ENCODE peak calls at places on chromosomes 16 and 17, in ten cellular contexts. X, W, U, Y, Z, J, A, L, I and E are unnamed samples. For H3K4me1, the result is how much of the 10 kb centered on the place peaks cover.

GRCh38 chr16:15650698-15651161 is 685 bp downstream of the NDE1 start:
- DNase-seq in X (peak), W (no peak), U (peak), Y (peak), Z (no peak), J (no peak), A (no peak), L (peak), I (peak), E (peak)

GRCh38 chr17:50477976-50478375 is 684 bp upstream of the RSAD1 start:
- DNase-seq in X (no peak), W (no peak), U (no peak), Y (no peak), Z (no peak), J (no peak), A (no peak), L (no peak), I (no peak), E (no peak)

GRCh38 chr17:33968350-33969044 is 286.6 kb upstream of the CCL2 start:
- DNase-seq in X (no peak), W (no peak), U (no peak), Y (peak), Z (no peak), J (no peak), A (no peak), L (peak), I (peak), E (no peak)

GRCh38 chr17:81734405-81735055 is 22.4 kb downstream of the SLC25A10 start:
- DNase-seq in X (no peak), W (no peak), U (no peak), Y (no peak), Z (no peak), J (no peak), A (no peak), L (no peak), I (no peak), E (no peak)

GRCh38 chr17:28570716-28571254 is 539 bp downstream of the PIGS start:
- DNase-seq in X (peak), W (peak), U (no peak), Y (peak), Z (no peak), J (peak), A (no peak), L (peak), I (peak), E (no peak)

GRCh38 chr16:66900721-66901441 is 17.8 kb downstream of the CDH16 start:
- DNase-seq in X (no peak), W (no peak), U (no peak), Y (no peak), Z (no peak), J (no peak), A (no peak), L (no peak), I (no peak), E (no peak)

GRCh38 chr16:12086861-12087260 is 110.3 kb downstream of the SNX29 start:
- DNase-seq in X (no peak), W (no peak), U (no peak), Y (no peak), Z (no peak), J (no peak), A (no peak), L (no peak), I (no peak), E (no peak)

GRCh38 chr17:68400404-68400735 is 56.9 kb downstream of the WIPI1 start:
- DNase-seq in X (no peak), W (no peak), U (no peak), Y (no peak), Z (no peak), J (no peak), A (peak), L (no peak), I (no peak), E (no peak)

GRCh38 chr16:78689536-78689935 is 590.1 kb downstream of the WWOX start:
- DNase-seq in X (no peak), W (no peak), U (no peak), Y (no peak), Z (no peak), J (no peak), A (no peak), L (no peak), I (no peak), E (no peak)

GRCh38 chr17:3656755-3657587 is 11.4 kb downstream of the TAX1BP3 start:
- DNase-seq in X (no peak), W (no peak), U (no peak), Y (no peak), Z (no peak), J (no peak), A (no peak), L (no peak), I (no peak), E (no peak)

GRCh38 chr17:82600731-82601446 is 47.4 kb downstream of the WDR45B start:
- DNase-seq in X (no peak), W (no peak), U (no peak), Y (no peak), Z (no peak), J (no peak), A (no peak), L (no peak), I (no peak), E (no peak)

GRCh38 chr16:81752225-81752875 is 26.7 kb upstream of the PLCG2 start:
- DNase-seq in X (no peak), W (no peak), U (no peak), Y (peak), Z (no peak), J (no peak), A (peak), L (peak), I (peak), E (no peak)

GRCh38 chr16:80804061-80804450 is 342 bp downstream of the CDYL2 start:
- DNase-seq in X (peak), W (no peak), U (peak), Y (peak), Z (no peak), J (peak), A (peak), L (peak), I (no peak), E (peak)

GRCh38 chr17:8822401-8823035 is 23.4 kb upstream of the MFSD6L start:
- DNase-seq in X (no peak), W (peak), U (no peak), Y (no peak), Z (no peak), J (no peak), A (peak), L (no peak), I (no peak), E (no peak)

GRCh38 chr17:17935321-17936271 is 36.6 kb downstream of the TOM1L2 start:
- DNase-seq in X (no peak), W (no peak), U (peak), Y (no peak), Z (no peak), J (peak), A (no peak), L (peak), I (peak), E (no peak)

GRCh38 chr17:47733047-47733413 is at the start of gene TBX21:
- DNase-seq in X (peak), W (peak), U (no peak), Y (peak), Z (no peak), J (peak), A (peak), L (peak), I (peak), E (peak)

GRCh38 chr16:77955127-77955526 is 67.2 kb upstream of the CLEC3A start:
- DNase-seq in X (no peak), W (no peak), U (no peak), Y (no peak), Z (no peak), J (no peak), A (no peak), L (peak), I (no peak), E (no peak)

GRCh38 chr16:54174201-54174600 is 112.4 kb downstream of the IRX3 start:
- DNase-seq in X (no peak), W (no peak), U (no peak), Y (no peak), Z (no peak), J (no peak), A (no peak), L (no peak), I (peak), E (no peak)

GRCh38 chr17:64332502-64332901 is 58.2 kb downstream of the PECAM1 start:
- DNase-seq in X (no peak), W (no peak), U (no peak), Y (no peak), Z (no peak), J (no peak), A (no peak), L (no peak), I (no peak), E (no peak)

GRCh38 chr17:64329571-64329970 is 61.1 kb downstream of the PECAM1 start:
- DNase-seq in X (no peak), W (no peak), U (no peak), Y (no peak), Z (no peak), J (no peak), A (no peak), L (no peak), I (no peak), E (no peak)

GRCh38 chr17:64328875-64329405 is 61.7 kb downstream of the PECAM1 start:
- DNase-seq in X (no peak), W (no peak), U (no peak), Y (no peak), Z (no peak), J (no peak), A (no peak), L (no peak), I (no peak), E (no peak)

GRCh38 chr17:64331946-64332493 is 58.6 kb downstream of the PECAM1 start:
- DNase-seq in X (no peak), W (no peak), U (peak), Y (no peak), Z (no peak), J (peak), A (peak), L (peak), I (no peak), E (no peak)

GRCh38 chr17:64331366-64331765 is 59.3 kb downstream of the PECAM1 start:
- DNase-seq in X (no peak), W (no peak), U (no peak), Y (no peak), Z (no peak), J (no peak), A (no peak), L (no peak), I (no peak), E (no peak)
- H3K4me1 ChIP-seq in X (under half), W (under half), U (under half), Y (under half), Z (under half), J (half or more), A (half or more), L (under half), I (under half), E (under half)

GRCh38 chr16:56852968-56853367 is 12.0 kb upstream of the SLC12A3 start:
- DNase-seq in X (no peak), W (no peak), U (no peak), Y (no peak), Z (no peak), J (no peak), A (no peak), L (no peak), I (no peak), E (no peak)

GRCh38 chr16:56849690-56850680 is 15.0 kb upstream of the SLC12A3 start:
- DNase-seq in X (no peak), W (no peak), U (peak), Y (no peak), Z (no peak), J (peak), A (no peak), L (no peak), I (no peak), E (no peak)

GRCh38 chr16:56852401-56852730 is 12.6 kb upstream of the SLC12A3 start:
- DNase-seq in X (no peak), W (no peak), U (no peak), Y (peak), Z (no peak), J (no peak), A (no peak), L (no peak), I (no peak), E (no peak)

GRCh38 chr16:56848955-56849689 is 15.9 kb upstream of the SLC12A3 start:
- DNase-seq in X (no peak), W (no peak), U (peak), Y (peak), Z (no peak), J (peak), A (no peak), L (no peak), I (peak), E (peak)

GRCh38 chr16:56851671-56852400 is 13.2 kb upstream of the SLC12A3 start:
- DNase-seq in X (no peak), W (no peak), U (peak), Y (peak), Z (no peak), J (peak), A (no peak), L (peak), I (peak), E (no peak)
- H3K27ac ChIP-seq in X (no peak), W (no peak), U (no peak), Y (no peak), Z (no peak), J (peak), A (no peak), L (no peak), I (no peak), E (no peak)

DNA sequence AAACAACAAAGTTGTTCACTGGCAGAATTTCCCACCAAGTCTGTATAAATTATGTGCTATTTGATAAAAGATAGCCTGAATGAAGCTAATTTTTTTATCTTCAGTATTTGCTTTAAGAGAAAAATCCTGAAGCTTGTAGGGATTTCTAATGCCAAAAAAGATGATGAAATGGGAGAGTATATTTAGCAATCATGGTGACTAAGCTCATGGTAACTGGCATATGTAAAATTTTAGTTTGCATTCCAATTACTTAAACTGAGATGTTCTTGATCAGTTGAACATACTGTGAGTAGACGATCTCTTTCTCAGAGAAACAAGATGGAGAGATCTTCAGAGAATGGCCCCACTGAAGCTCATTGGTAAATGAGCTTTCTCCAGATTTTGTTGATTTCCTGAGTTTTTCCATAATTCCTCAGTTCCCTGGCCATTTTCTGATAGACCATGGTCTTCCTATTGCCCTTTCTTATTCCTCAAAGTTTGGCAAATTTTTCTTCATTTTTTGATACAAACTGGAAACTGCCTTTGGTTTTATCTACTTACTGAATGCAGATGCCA is 68.5 kb upstream of the ALOX12 start:
- DNase-seq in X (no peak), W (no peak), U (peak), Y (no peak), Z (no peak), J (no peak), A (no peak), L (no peak), I (no peak), E (no peak)
- H3K4me3 ChIP-seq in X (no peak), W (no peak), U (no peak), Y (no peak), Z (no peak), J (no peak), A (no peak), L (no peak), I (no peak), E (no peak)

GRCh38 chr16:14384745-14385144 is 245.3 kb downstream of the PARN start:
- DNase-seq in X (no peak), W (no peak), U (no peak), Y (no peak), Z (no peak), J (no peak), A (no peak), L (no peak), I (no peak), E (no peak)
- H3K4me1 ChIP-seq in X (under half), W (under half), U (under half), Y (under half), Z (under half), J (under half), A (under half), L (under half), I (under half), E (under half)

GRCh38 chr16:74774223-74775139 is at the start of gene FA2H:
- DNase-seq in X (peak), W (peak), U (peak), Y (peak), Z (no peak), J (peak), A (peak), L (peak), I (peak), E (peak)
- H3K27ac ChIP-seq in X (no peak), W (peak), U (no peak), Y (no peak), Z (no peak), J (no peak), A (no peak), L (no peak), I (no peak), E (no peak)

GRCh38 chr17:21459536-21459935 is 83.4 kb downstream of the KCNJ12 start:
- DNase-seq in X (no peak), W (no peak), U (no peak), Y (no peak), Z (no peak), J (no peak), A (no peak), L (no peak), I (no peak), E (no peak)

GRCh38 chr17:21457051-21458026 is 81.2 kb downstream of the KCNJ12 start:
- DNase-seq in X (peak), W (peak), U (peak), Y (peak), Z (peak), J (peak), A (peak), L (peak), I (peak), E (peak)

GRCh38 chr17:21455761-21456160 is 79.6 kb downstream of the KCNJ12 start:
- DNase-seq in X (no peak), W (no peak), U (no peak), Y (no peak), Z (no peak), J (no peak), A (no peak), L (no peak), I (no peak), E (no peak)

GRCh38 chr17:21460358-21460757 is 84.2 kb downstream of the KCNJ12 start:
- DNase-seq in X (no peak), W (no peak), U (peak), Y (no peak), Z (no peak), J (no peak), A (no peak), L (no peak), I (no peak), E (no peak)

GRCh38 chr17:21458036-21458435 is 81.9 kb downstream of the KCNJ12 start:
- DNase-seq in X (no peak), W (no peak), U (peak), Y (no peak), Z (peak), J (no peak), A (no peak), L (peak), I (no peak), E (no peak)
- H3K4me3 ChIP-seq in X (no peak), W (no peak), U (no peak), Y (no peak), Z (no peak), J (no peak), A (no peak), L (no peak), I (no peak), E (no peak)

GRCh38 chr16:8964462-8964861 is 756 bp upstream of the USP7 start:
- DNase-seq in X (no peak), W (no peak), U (no peak), Y (no peak), Z (no peak), J (no peak), A (no peak), L (no peak), I (no peak), E (no peak)

GRCh38 chr16:8963010-8963824 is 489 bp downstream of the USP7 start:
- DNase-seq in X (peak), W (no peak), U (no peak), Y (peak), Z (no peak), J (no peak), A (no peak), L (no peak), I (peak), E (no peak)

GRCh38 chr16:8962393-8963009 is 1.2 kb downstream of the USP7 start:
- DNase-seq in X (peak), W (no peak), U (no peak), Y (peak), Z (no peak), J (no peak), A (peak), L (peak), I (no peak), E (no peak)

GRCh38 chr16:8961811-8962390 is 1.8 kb downstream of the USP7 start:
- DNase-seq in X (no peak), W (no peak), U (no peak), Y (peak), Z (no peak), J (peak), A (no peak), L (no peak), I (no peak), E (no peak)

DNA sequence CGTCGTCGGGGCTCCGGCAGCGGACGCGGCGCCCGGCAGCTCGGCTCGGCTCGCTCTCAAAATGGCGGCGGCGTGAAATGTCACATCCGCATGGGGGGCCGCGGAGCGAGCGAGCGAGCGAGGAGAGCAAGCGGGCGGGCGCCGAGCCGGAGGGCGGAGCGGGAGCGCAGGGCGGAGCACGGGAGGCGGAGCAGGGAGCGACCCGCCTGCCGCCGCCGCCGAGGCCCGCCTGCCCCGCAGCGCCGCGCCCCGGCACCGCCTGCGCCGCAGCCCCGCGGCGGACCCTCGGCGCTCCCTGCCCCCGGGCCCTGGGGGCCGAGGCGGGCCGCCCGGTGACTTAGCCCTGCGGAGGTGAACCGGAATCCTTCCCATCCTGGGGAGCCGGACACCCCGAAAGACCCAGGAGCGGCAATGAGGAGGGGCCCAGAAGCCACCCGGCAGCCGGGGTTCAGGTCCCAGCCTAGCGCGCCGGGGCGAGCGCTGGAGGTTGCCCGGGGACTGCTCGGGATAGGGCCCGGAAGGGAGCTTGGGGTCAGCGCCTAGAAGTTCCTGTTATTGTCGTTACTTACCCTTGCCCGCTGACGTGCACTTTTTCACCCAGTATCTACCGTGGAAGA is at the start of gene USP7:
- DNase-seq in X (peak), W (peak), U (peak), Y (peak), Z (peak), J (peak), A (peak), L (peak), I (peak), E (peak)
- H3K4me1 ChIP-seq in X (under half), W (under half), U (under half), Y (under half), Z (under half), J (half or more), A (under half), L (under half), I (under half), E (under half)